ENCODE peak calls at places on chromosomes 7 and 10, in five cellular contexts. T is activated T-cell treated with anti-CD3 and anti-CD28 coated beads for 48 hours, F is NCI-H1436, J is COLO829, Y is right cardiac atrium. K is an unnamed sample.

GRCh38 chr10:30359373-30360206 is 10.5 kb upstream of the MTPAP start:
- DNase-seq in T (peak), F (peak), J (peak), Y (peak), K (no peak)

GRCh38 chr7:26189697-26190096 is 10.8 kb downstream of the HNRNPA2B1 start:
- DNase-seq in T (no peak), F (no peak), J (no peak), Y (no peak), K (no peak)

GRCh38 chr7:52775881-52776280 is 259.6 kb upstream of the POM121L12 start:
- DNase-seq in T (no peak), F (no peak), J (no peak), Y (no peak), K (no peak)

GRCh38 chr10:109427421-109427820 is 495.9 kb downstream of the XPNPEP1 start:
- DNase-seq in T (no peak), F (no peak), J (no peak), Y (no peak), K (no peak)

GRCh38 chr10:43774234-43774769 is 125.6 kb upstream of the ZNF32 start:
- DNase-seq in T (no peak), F (no peak), J (no peak), Y (no peak), K (no peak)

GRCh38 chr7:28926871-28927597 is 31.1 kb downstream of the TRIL start:
- DNase-seq in T (peak), F (peak), J (peak), Y (peak), K (peak)

GRCh38 chr7:32167815-32168214 is 97.6 kb upstream of the PDE1C start:
- DNase-seq in T (no peak), F (no peak), J (no peak), Y (no peak), K (no peak)

GRCh38 chr7:50335795-50336754 is 31.6 kb downstream of the IKZF1 start:
- DNase-seq in T (peak), F (no peak), J (no peak), Y (peak), K (no peak)

GRCh38 chr10:29555746-29556481 is 78.9 kb downstream of the SVIL start:
- DNase-seq in T (no peak), F (peak), J (peak), Y (peak), K (no peak)

GRCh38 chr7:209846-210245 is 17.5 kb downstream of the FAM20C start:
- DNase-seq in T (no peak), F (no peak), J (no peak), Y (no peak), K (no peak)

GRCh38 chr7:88102686-88103085 is 117.2 kb downstream of the SRI start:
- DNase-seq in T (no peak), F (no peak), J (no peak), Y (no peak), K (no peak)

GRCh38 chr10:118259288-118259906 is 82.7 kb downstream of the FAM204A start:
- DNase-seq in T (peak), F (peak), J (peak), Y (no peak), K (no peak)

GRCh38 chr7:55473935-55474334 is 98.4 kb downstream of the VOPP1 start:
- DNase-seq in T (no peak), F (no peak), J (no peak), Y (no peak), K (no peak)

GRCh38 chr7:104878577-104878976 is 135.4 kb upstream of the KMT2E start:
- DNase-seq in T (no peak), F (no peak), J (no peak), Y (no peak), K (no peak)